ENCODE peak calls at places on chromosomes 4 and X, in nine cellular contexts. One of them, this sample, is unnamed.
A peak's percentile ranks its signal among the peaks of the same experiment; 100 is the strongest.

GRCh38 chrX:148422531-148422930 is 77.9 kb upstream of the AFF2 start:
- DNase-seq in right lobe of liver: no peak
- DNase-seq in kidney epithelial cell: no peak
- DNase-seq in CD4-positive, alpha-beta T cell: no peak
- DNase-seq in foreskin fibroblast: no peak
- DNase-seq in cardiac fibroblast: peak; percentile 1
- DNase-seq in OCI-LY7: no peak
- DNase-seq in hepatocyte: no peak
- DNase-seq in IMR-90: no peak
- DNase-seq in this sample: no peak

GRCh38 chrX:110600745-110601310 is 194.8 kb downstream of the CHRDL1 start:
- DNase-seq in OCI-LY7: no peak
- DNase-seq in IMR-90: no peak
- DNase-seq in hepatocyte: no peak
- DNase-seq in CD4-positive, alpha-beta T cell: no peak
- DNase-seq in right lobe of liver: no peak
- DNase-seq in kidney epithelial cell: no peak
- DNase-seq in cardiac fibroblast: peak; percentile 0
- DNase-seq in foreskin fibroblast: peak; percentile 69
- DNase-seq in this sample: no peak

GRCh38 chrX:53481816-53482485 is 47.8 kb upstream of the HSD17B10 start:
- DNase-seq in foreskin fibroblast: peak; percentile 36
- DNase-seq in cardiac fibroblast: peak; percentile 78
- DNase-seq in hepatocyte: peak; percentile 63
- DNase-seq in IMR-90: peak; percentile 69
- DNase-seq in right lobe of liver: peak; percentile 40
- DNase-seq in OCI-LY7: peak; percentile 60
- DNase-seq in kidney epithelial cell: peak; percentile 26
- DNase-seq in CD4-positive, alpha-beta T cell: peak; percentile 25
- DNase-seq in this sample: no peak

GRCh38 chr4:13476915-13477314 is 7.2 kb downstream of the RAB28 start:
- DNase-seq in kidney epithelial cell: peak; percentile 25
- DNase-seq in right lobe of liver: no peak
- DNase-seq in OCI-LY7: no peak
- DNase-seq in hepatocyte: peak; percentile 7
- DNase-seq in IMR-90: peak; percentile 91
- DNase-seq in foreskin fibroblast: peak; percentile 19
- DNase-seq in cardiac fibroblast: peak; percentile 81
- DNase-seq in CD4-positive, alpha-beta T cell: no peak
- DNase-seq in this sample: no peak

GRCh38 chr4:75071241-75071778 is 138.4 kb downstream of the PARM1 start:
- DNase-seq in hepatocyte: no peak
- DNase-seq in right lobe of liver: no peak
- DNase-seq in IMR-90: no peak
- DNase-seq in cardiac fibroblast: no peak
- DNase-seq in foreskin fibroblast: no peak
- DNase-seq in kidney epithelial cell: no peak
- DNase-seq in CD4-positive, alpha-beta T cell: no peak
- DNase-seq in OCI-LY7: no peak
- DNase-seq in this sample: no peak

GRCh38 chrX:12986886-12987285 is 12.0 kb downstream of the TMSB4X start:
- DNase-seq in CD4-positive, alpha-beta T cell: no peak
- DNase-seq in IMR-90: no peak
- DNase-seq in hepatocyte: no peak
- DNase-seq in cardiac fibroblast: no peak
- DNase-seq in foreskin fibroblast: peak; percentile 35
- DNase-seq in OCI-LY7: no peak
- DNase-seq in kidney epithelial cell: no peak
- DNase-seq in right lobe of liver: no peak
- DNase-seq in this sample: no peak

GRCh38 chrX:13911581-13911980 is 94.7 kb upstream of the GPM6B start:
- DNase-seq in IMR-90: peak; percentile 74
- DNase-seq in hepatocyte: peak; percentile 7
- DNase-seq in foreskin fibroblast: no peak
- DNase-seq in CD4-positive, alpha-beta T cell: no peak
- DNase-seq in right lobe of liver: no peak
- DNase-seq in kidney epithelial cell: no peak
- DNase-seq in cardiac fibroblast: peak; percentile 67
- DNase-seq in OCI-LY7: no peak
- DNase-seq in this sample: no peak

GRCh38 chr4:1079711-1080265 is 33.6 kb downstream of the RNF212 start:
- DNase-seq in OCI-LY7: no peak
- DNase-seq in IMR-90: no peak
- DNase-seq in right lobe of liver: peak; percentile 27
- DNase-seq in cardiac fibroblast: no peak
- DNase-seq in foreskin fibroblast: no peak
- DNase-seq in CD4-positive, alpha-beta T cell: no peak
- DNase-seq in hepatocyte: no peak
- DNase-seq in kidney epithelial cell: no peak
- DNase-seq in this sample: no peak

GRCh38 chr4:81919238-81919637 is 447.5 kb upstream of the RASGEF1B start:
- DNase-seq in cardiac fibroblast: peak; percentile 1
- DNase-seq in CD4-positive, alpha-beta T cell: no peak
- DNase-seq in hepatocyte: peak; percentile 34
- DNase-seq in IMR-90: peak; percentile 1
- DNase-seq in foreskin fibroblast: no peak
- DNase-seq in OCI-LY7: peak; percentile 29
- DNase-seq in kidney epithelial cell: no peak
- DNase-seq in right lobe of liver: no peak
- DNase-seq in this sample: no peak

GRCh38 chr4:87896020-87896621 is 63.4 kb downstream of the MEPE start:
- DNase-seq in right lobe of liver: no peak
- DNase-seq in CD4-positive, alpha-beta T cell: no peak
- DNase-seq in cardiac fibroblast: peak; percentile 88
- DNase-seq in OCI-LY7: no peak
- DNase-seq in foreskin fibroblast: peak; percentile 72
- DNase-seq in hepatocyte: no peak
- DNase-seq in IMR-90: peak; percentile 3
- DNase-seq in kidney epithelial cell: peak; percentile 87
- DNase-seq in this sample: no peak

GRCh38 chr4:84451546-84451945 is 47.5 kb downstream of the NKX6-1 start:
- DNase-seq in right lobe of liver: no peak
- DNase-seq in IMR-90: no peak
- DNase-seq in hepatocyte: peak; percentile 10
- DNase-seq in CD4-positive, alpha-beta T cell: no peak
- DNase-seq in foreskin fibroblast: no peak
- DNase-seq in OCI-LY7: peak; percentile 1
- DNase-seq in cardiac fibroblast: peak; percentile 9
- DNase-seq in kidney epithelial cell: no peak
- DNase-seq in this sample: no peak

GRCh38 chr4:108331905-108332632 is 163.3 kb upstream of the LEF1 start:
- DNase-seq in hepatocyte: no peak
- DNase-seq in CD4-positive, alpha-beta T cell: no peak
- DNase-seq in cardiac fibroblast: no peak
- DNase-seq in kidney epithelial cell: no peak
- DNase-seq in OCI-LY7: no peak
- DNase-seq in right lobe of liver: no peak
- DNase-seq in IMR-90: no peak
- DNase-seq in foreskin fibroblast: no peak
- DNase-seq in this sample: no peak

GRCh38 chr4:155906554-155907247 is 3.2 kb downstream of the TDO2 start:
- DNase-seq in OCI-LY7: no peak
- DNase-seq in right lobe of liver: no peak
- DNase-seq in hepatocyte: peak; percentile 71
- DNase-seq in IMR-90: peak; percentile 99
- DNase-seq in kidney epithelial cell: peak; percentile 60
- DNase-seq in cardiac fibroblast: peak; percentile 98
- DNase-seq in CD4-positive, alpha-beta T cell: no peak
- DNase-seq in foreskin fibroblast: peak; percentile 94
- DNase-seq in this sample: no peak

DNA sequence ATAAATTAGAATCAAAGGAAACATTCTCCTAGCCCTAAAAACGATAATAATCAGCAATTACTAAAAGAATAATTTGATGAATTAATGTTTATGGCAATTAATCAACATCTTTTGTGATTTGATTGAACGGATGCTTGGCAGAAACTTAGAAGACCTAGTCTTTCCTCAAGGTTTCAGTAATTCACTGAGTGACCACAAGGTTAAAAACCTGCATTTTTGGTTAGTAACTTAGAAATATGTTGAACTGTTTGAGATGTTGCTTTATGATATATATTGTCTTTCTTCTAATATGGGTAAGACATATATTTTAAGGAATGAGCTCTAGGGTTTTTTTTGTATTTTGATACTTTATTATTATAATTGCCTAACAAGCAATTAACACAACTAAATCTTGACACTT is 793.0 kb upstream of the NDST4 start:
- DNase-seq in hepatocyte: no peak
- DNase-seq in cardiac fibroblast: no peak
- DNase-seq in foreskin fibroblast: no peak
- DNase-seq in IMR-90: no peak
- DNase-seq in kidney epithelial cell: no peak
- DNase-seq in OCI-LY7: no peak
- DNase-seq in CD4-positive, alpha-beta T cell: no peak
- DNase-seq in right lobe of liver: no peak
- DNase-seq in this sample: no peak
- TF ChIP-seq CTCF in hepatocyte: no peak
- TF ChIP-seq CTCF in cardiac fibroblast: no peak
- TF ChIP-seq CTCF in foreskin fibroblast: no peak
- TF ChIP-seq CTCF in IMR-90: no peak
- TF ChIP-seq CTCF in kidney epithelial cell: no peak
- TF ChIP-seq CTCF in OCI-LY7: no peak
- TF ChIP-seq CTCF in CD4-positive, alpha-beta T cell: no peak
- TF ChIP-seq CTCF in right lobe of liver: no peak
- TF ChIP-seq CTCF in this sample: peak; percentile 65

DNA sequence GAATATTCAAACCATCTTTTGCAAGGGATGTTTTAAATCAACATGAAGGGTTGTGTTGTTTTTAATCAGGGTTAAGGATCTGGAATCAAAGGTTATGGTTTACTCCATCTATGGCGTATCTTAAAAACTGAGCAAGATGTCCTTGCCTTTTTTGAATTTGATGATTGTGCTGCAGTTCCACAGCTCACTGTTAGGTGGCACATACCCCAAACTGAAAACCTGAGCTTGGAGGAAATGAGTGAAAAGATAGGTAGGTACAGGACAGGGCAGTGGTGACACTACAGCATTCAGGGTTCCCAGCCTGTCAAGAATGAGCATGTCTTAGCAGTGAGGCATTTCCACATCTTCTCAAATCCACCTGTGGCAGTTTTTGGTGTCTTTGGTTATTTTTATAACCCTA is 13.1 kb upstream of the EOLA1 start:
- DNase-seq in IMR-90: peak; percentile 28
- DNase-seq in hepatocyte: no peak
- DNase-seq in CD4-positive, alpha-beta T cell: no peak
- DNase-seq in cardiac fibroblast: peak; percentile 50
- DNase-seq in OCI-LY7: peak; percentile 43
- DNase-seq in right lobe of liver: no peak
- DNase-seq in foreskin fibroblast: peak; percentile 17
- DNase-seq in kidney epithelial cell: no peak
- DNase-seq in this sample: no peak
- TF ChIP-seq CTCF in IMR-90: peak; percentile 50
- TF ChIP-seq CTCF in hepatocyte: peak; percentile 36
- TF ChIP-seq CTCF in CD4-positive, alpha-beta T cell: peak; percentile 37
- TF ChIP-seq CTCF in cardiac fibroblast: peak; percentile 60
- TF ChIP-seq CTCF in OCI-LY7: peak; percentile 64
- TF ChIP-seq CTCF in right lobe of liver: peak; percentile 52
- TF ChIP-seq CTCF in foreskin fibroblast: peak; percentile 48
- TF ChIP-seq CTCF in kidney epithelial cell: peak; percentile 47
- TF ChIP-seq CTCF in this sample: peak; percentile 62

DNA sequence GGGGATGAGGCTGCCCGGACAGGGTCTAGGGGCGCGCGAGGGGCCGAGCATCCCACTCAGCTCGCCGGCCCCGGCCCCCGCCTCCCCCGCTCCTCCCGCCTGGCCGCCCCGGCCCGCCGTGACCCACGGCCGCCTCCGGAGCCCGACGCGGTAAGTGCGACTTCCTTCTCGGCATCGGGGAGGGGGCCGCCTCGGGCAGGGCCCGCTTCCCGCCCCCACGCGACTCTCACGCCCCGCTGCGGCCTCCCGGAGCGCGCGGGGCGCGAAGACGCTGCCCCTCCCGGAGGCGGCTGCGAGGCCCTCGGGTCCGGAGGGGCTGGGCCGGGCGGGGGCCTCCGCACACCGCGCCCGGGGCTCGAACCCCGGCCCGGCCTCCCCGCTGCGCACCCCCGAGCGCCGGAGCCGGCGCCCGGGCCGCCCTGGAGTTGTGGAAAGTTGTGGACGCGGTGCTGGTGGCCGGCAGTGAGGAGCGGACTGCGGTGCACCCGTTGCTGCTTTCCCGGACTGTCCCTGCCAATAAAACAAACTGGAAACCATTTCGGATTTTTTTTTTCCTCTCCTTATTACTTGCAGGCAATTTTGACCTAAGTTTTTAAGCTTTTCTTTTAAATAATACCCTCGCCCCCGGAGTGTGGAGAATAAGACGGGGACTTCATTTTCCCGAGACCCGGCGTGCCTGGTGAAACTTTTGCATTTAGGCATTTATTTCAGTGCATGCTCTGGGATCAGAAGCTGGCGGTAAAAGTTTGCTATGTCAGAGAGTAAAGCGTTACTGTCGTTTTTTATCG is 12.9 kb upstream of the TMEM156 start:
- DNase-seq in right lobe of liver: no peak
- DNase-seq in cardiac fibroblast: no peak
- DNase-seq in hepatocyte: no peak
- DNase-seq in IMR-90: no peak
- DNase-seq in OCI-LY7: peak; percentile 63
- DNase-seq in foreskin fibroblast: no peak
- DNase-seq in CD4-positive, alpha-beta T cell: peak; percentile 36
- DNase-seq in kidney epithelial cell: no peak
- DNase-seq in this sample: no peak
- TF ChIP-seq CTCF in right lobe of liver: no peak
- TF ChIP-seq CTCF in cardiac fibroblast: no peak
- TF ChIP-seq CTCF in hepatocyte: no peak
- TF ChIP-seq CTCF in IMR-90: no peak
- TF ChIP-seq CTCF in OCI-LY7: no peak
- TF ChIP-seq CTCF in foreskin fibroblast: no peak
- TF ChIP-seq CTCF in CD4-positive, alpha-beta T cell: no peak
- TF ChIP-seq CTCF in kidney epithelial cell: no peak
- TF ChIP-seq CTCF in this sample: no peak

GRCh38 chrX:153725832-153726285 is 1.2 kb downstream of the ABCD1 start:
- DNase-seq in OCI-LY7: no peak
- DNase-seq in CD4-positive, alpha-beta T cell: no peak
- DNase-seq in right lobe of liver: no peak
- DNase-seq in kidney epithelial cell: no peak
- DNase-seq in cardiac fibroblast: no peak
- DNase-seq in hepatocyte: no peak
- DNase-seq in foreskin fibroblast: no peak
- DNase-seq in IMR-90: no peak
- DNase-seq in this sample: no peak

GRCh38 chrX:153722704-153723350 is 1.4 kb downstream of the BCAP31 start:
- DNase-seq in kidney epithelial cell: no peak
- DNase-seq in IMR-90: no peak
- DNase-seq in cardiac fibroblast: peak; percentile 32
- DNase-seq in hepatocyte: no peak
- DNase-seq in right lobe of liver: no peak
- DNase-seq in CD4-positive, alpha-beta T cell: no peak
- DNase-seq in foreskin fibroblast: no peak
- DNase-seq in OCI-LY7: no peak
- DNase-seq in this sample: no peak

GRCh38 chrX:153725039-153725831 is 579 bp downstream of the ABCD1 start:
- DNase-seq in hepatocyte: no peak
- DNase-seq in right lobe of liver: no peak
- DNase-seq in foreskin fibroblast: no peak
- DNase-seq in CD4-positive, alpha-beta T cell: no peak
- DNase-seq in cardiac fibroblast: no peak
- DNase-seq in IMR-90: no peak
- DNase-seq in kidney epithelial cell: no peak
- DNase-seq in OCI-LY7: peak; percentile 36
- DNase-seq in this sample: peak; percentile 58

GRCh38 chrX:153724252-153725038 is at the start of the genes ABCD1 and BCAP31:
- DNase-seq in OCI-LY7: peak; percentile 88
- DNase-seq in cardiac fibroblast: peak; percentile 83
- DNase-seq in right lobe of liver: peak; percentile 93
- DNase-seq in foreskin fibroblast: peak; percentile 82
- DNase-seq in hepatocyte: peak; percentile 95
- DNase-seq in kidney epithelial cell: peak; percentile 18
- DNase-seq in CD4-positive, alpha-beta T cell: peak; percentile 81
- DNase-seq in IMR-90: peak; percentile 78
- DNase-seq in this sample: peak; percentile 93

GRCh38 chrX:153723351-153724251 is 586 bp downstream of the BCAP31 start:
- DNase-seq in kidney epithelial cell: no peak
- DNase-seq in CD4-positive, alpha-beta T cell: peak; percentile 34
- DNase-seq in foreskin fibroblast: no peak
- DNase-seq in OCI-LY7: peak; percentile 72
- DNase-seq in cardiac fibroblast: peak; percentile 46
- DNase-seq in right lobe of liver: peak; percentile 70
- DNase-seq in hepatocyte: peak; percentile 57
- DNase-seq in IMR-90: peak; percentile 37
- DNase-seq in this sample: peak; percentile 80
- TF ChIP-seq CTCF in kidney epithelial cell: peak; percentile 56
- TF ChIP-seq CTCF in CD4-positive, alpha-beta T cell: no peak
- TF ChIP-seq CTCF in foreskin fibroblast: peak; percentile 26
- TF ChIP-seq CTCF in OCI-LY7: peak; percentile 71
- TF ChIP-seq CTCF in cardiac fibroblast: peak; percentile 34
- TF ChIP-seq CTCF in right lobe of liver: peak; percentile 9
- TF ChIP-seq CTCF in hepatocyte: peak; percentile 37
- TF ChIP-seq CTCF in IMR-90: peak; percentile 34
- TF ChIP-seq CTCF in this sample: peak; percentile 32